ENCODE peak calls at places on chromosomes 5 and 9, in five cellular contexts. One of them, this sample, is unnamed.

GRCh38 chr5:143479394-143479793 is 75.9 kb upstream of the NR3C1 start:
- DNase-seq in RWPE1: peak; percentile 81
- DNase-seq in fibroblast of lung: no peak
- DNase-seq in adrenal gland: no peak
- DNase-seq in left ventricle myocardium inferior: no peak
- DNase-seq in this sample: peak; percentile 14

GRCh38 chr5:94830520-94830919 is 212.1 kb downstream of the SLF1 start:
- DNase-seq in adrenal gland: no peak
- DNase-seq in fibroblast of lung: no peak
- DNase-seq in RWPE1: no peak
- DNase-seq in left ventricle myocardium inferior: no peak
- DNase-seq in this sample: no peak

GRCh38 chr9:32764139-32764538 is 19.2 kb upstream of the TMEM215 start:
- DNase-seq in fibroblast of lung: no peak
- DNase-seq in adrenal gland: no peak
- DNase-seq in RWPE1: no peak
- DNase-seq in left ventricle myocardium inferior: no peak
- DNase-seq in this sample: no peak

GRCh38 chr9:76138360-76138759 is 247.9 kb downstream of the PCSK5 start:
- DNase-seq in left ventricle myocardium inferior: no peak
- DNase-seq in RWPE1: no peak
- DNase-seq in adrenal gland: no peak
- DNase-seq in fibroblast of lung: no peak
- DNase-seq in this sample: no peak

GRCh38 chr9:19946446-19947109 is 157.7 kb upstream of the SLC24A2 start:
- DNase-seq in fibroblast of lung: peak; percentile 36
- DNase-seq in adrenal gland: no peak
- DNase-seq in left ventricle myocardium inferior: no peak
- DNase-seq in RWPE1: peak; percentile 38
- DNase-seq in this sample: no peak

GRCh38 chr5:170523129-170523497 is 19.3 kb downstream of the KCNIP1 start:
- DNase-seq in left ventricle myocardium inferior: no peak
- DNase-seq in fibroblast of lung: peak; percentile 29
- DNase-seq in adrenal gland: no peak
- DNase-seq in RWPE1: no peak
- DNase-seq in this sample: no peak

GRCh38 chr5:118578093-118578492 is 410.3 kb downstream of the DTWD2 start:
- DNase-seq in adrenal gland: no peak
- DNase-seq in left ventricle myocardium inferior: no peak
- DNase-seq in RWPE1: no peak
- DNase-seq in fibroblast of lung: no peak
- DNase-seq in this sample: no peak

GRCh38 chr9:27527702-27528277 is 1.8 kb downstream of the MOB3B start:
- DNase-seq in adrenal gland: no peak
- DNase-seq in fibroblast of lung: no peak
- DNase-seq in RWPE1: no peak
- DNase-seq in left ventricle myocardium inferior: no peak
- DNase-seq in this sample: no peak

GRCh38 chr5:179411161-179411841 is 66.0 kb upstream of the ADAMTS2 start:
- DNase-seq in RWPE1: no peak
- DNase-seq in left ventricle myocardium inferior: no peak
- DNase-seq in adrenal gland: no peak
- DNase-seq in fibroblast of lung: no peak
- DNase-seq in this sample: no peak

GRCh38 chr5:172605466-172605865 is 35.6 kb upstream of the NEURL1B start:
- DNase-seq in RWPE1: peak; percentile 30
- DNase-seq in adrenal gland: no peak
- DNase-seq in left ventricle myocardium inferior: no peak
- DNase-seq in fibroblast of lung: no peak
- DNase-seq in this sample: no peak

GRCh38 chr9:16521868-16522381 is 348.5 kb downstream of the BNC2 start:
- DNase-seq in left ventricle myocardium inferior: peak; percentile 30
- DNase-seq in adrenal gland: peak; percentile 31
- DNase-seq in RWPE1: peak; percentile 34
- DNase-seq in fibroblast of lung: peak; percentile 99
- DNase-seq in this sample: no peak

GRCh38 chr5:33470544-33470943 is 29.8 kb downstream of the TARS1 start:
- DNase-seq in RWPE1: no peak
- DNase-seq in fibroblast of lung: peak; percentile 58
- DNase-seq in adrenal gland: peak; percentile 26
- DNase-seq in left ventricle myocardium inferior: no peak
- DNase-seq in this sample: no peak

GRCh38 chr5:148374693-148375360 is 8.9 kb upstream of the FBXO38 start:
- DNase-seq in fibroblast of lung: peak; percentile 48
- DNase-seq in RWPE1: peak; percentile 74
- DNase-seq in adrenal gland: peak; percentile 68
- DNase-seq in left ventricle myocardium inferior: no peak
- DNase-seq in this sample: peak; percentile 61

GRCh38 chr5:42974546-42974945 is 65.6 kb downstream of the ANXA2R start:
- DNase-seq in RWPE1: no peak
- DNase-seq in fibroblast of lung: peak; percentile 90
- DNase-seq in left ventricle myocardium inferior: no peak
- DNase-seq in adrenal gland: no peak
- DNase-seq in this sample: no peak

GRCh38 chr5:92207156-92207555 is 824.0 kb upstream of the ARRDC3 start:
- DNase-seq in RWPE1: no peak
- DNase-seq in adrenal gland: no peak
- DNase-seq in left ventricle myocardium inferior: no peak
- DNase-seq in fibroblast of lung: no peak
- DNase-seq in this sample: no peak

GRCh38 chr5:136006767-136007251 is 22.0 kb upstream of the TGFBI start:
- DNase-seq in adrenal gland: no peak
- DNase-seq in left ventricle myocardium inferior: no peak
- DNase-seq in fibroblast of lung: peak; percentile 99
- DNase-seq in RWPE1: peak; percentile 95
- DNase-seq in this sample: no peak

GRCh38 chr9:15231788-15232635 is 75.0 kb downstream of the TTC39B start:
- DNase-seq in RWPE1: no peak
- DNase-seq in left ventricle myocardium inferior: no peak
- DNase-seq in adrenal gland: no peak
- DNase-seq in fibroblast of lung: peak; percentile 37
- DNase-seq in this sample: no peak

GRCh38 chr5:122236270-122236669 is 75.8 kb upstream of the SNCAIP start:
- DNase-seq in RWPE1: peak; percentile 38
- DNase-seq in fibroblast of lung: no peak
- DNase-seq in left ventricle myocardium inferior: no peak
- DNase-seq in adrenal gland: no peak
- DNase-seq in this sample: no peak

GRCh38 chr5:1163879-1164278 is 37.5 kb upstream of the SLC6A19 start:
- DNase-seq in RWPE1: no peak
- DNase-seq in left ventricle myocardium inferior: no peak
- DNase-seq in adrenal gland: no peak
- DNase-seq in fibroblast of lung: no peak
- DNase-seq in this sample: no peak

GRCh38 chr9:71766663-71767062 is 1.6 kb downstream of the CEMIP2 start:
- DNase-seq in left ventricle myocardium inferior: no peak
- DNase-seq in adrenal gland: no peak
- DNase-seq in RWPE1: no peak
- DNase-seq in fibroblast of lung: no peak
- DNase-seq in this sample: peak; percentile 79

GRCh38 chr9:93123561-93124283 is 10.3 kb downstream of the NINJ1 start:
- DNase-seq in fibroblast of lung: no peak
- DNase-seq in adrenal gland: peak; percentile 12
- DNase-seq in RWPE1: no peak
- DNase-seq in left ventricle myocardium inferior: no peak
- DNase-seq in this sample: no peak

GRCh38 chr9:8419871-8420270 is 620.3 kb upstream of the DMAC1 start:
- DNase-seq in adrenal gland: no peak
- DNase-seq in fibroblast of lung: peak; percentile 43
- DNase-seq in left ventricle myocardium inferior: no peak
- DNase-seq in RWPE1: no peak
- DNase-seq in this sample: no peak

GRCh38 chr9:34047864-34048729 is 590 bp downstream of the UBAP2 start:
- DNase-seq in left ventricle myocardium inferior: peak; percentile 36
- DNase-seq in fibroblast of lung: peak; percentile 14
- DNase-seq in adrenal gland: peak; percentile 44
- DNase-seq in RWPE1: peak; percentile 69
- DNase-seq in this sample: peak; percentile 46

GRCh38 chr9:88747768-88748167 is 212.8 kb downstream of the NXNL2 start:
- DNase-seq in left ventricle myocardium inferior: peak; percentile 28
- DNase-seq in adrenal gland: peak; percentile 66
- DNase-seq in RWPE1: peak; percentile 82
- DNase-seq in fibroblast of lung: peak; percentile 94
- DNase-seq in this sample: no peak

GRCh38 chr5:107658528-107658927 is 12.2 kb downstream of the EFNA5 start:
- DNase-seq in RWPE1: no peak
- DNase-seq in fibroblast of lung: no peak
- DNase-seq in left ventricle myocardium inferior: no peak
- DNase-seq in adrenal gland: no peak
- DNase-seq in this sample: no peak

GRCh38 chr5:127812570-127812969 is 109.4 kb downstream of the CCDC192 start:
- DNase-seq in left ventricle myocardium inferior: no peak
- DNase-seq in adrenal gland: peak; percentile 67
- DNase-seq in RWPE1: no peak
- DNase-seq in fibroblast of lung: peak; percentile 20
- DNase-seq in this sample: no peak

GRCh38 chr5:54902817-54903473 is 82.4 kb downstream of the ESM1 start:
- DNase-seq in adrenal gland: no peak
- DNase-seq in fibroblast of lung: peak; percentile 72
- DNase-seq in RWPE1: no peak
- DNase-seq in left ventricle myocardium inferior: no peak
- DNase-seq in this sample: peak; percentile 32

GRCh38 chr9:129401623-129402340 is 219.1 kb downstream of the C9orf50 start:
- DNase-seq in fibroblast of lung: no peak
- DNase-seq in RWPE1: no peak
- DNase-seq in adrenal gland: peak; percentile 58
- DNase-seq in left ventricle myocardium inferior: peak; percentile 35
- DNase-seq in this sample: no peak

GRCh38 chr5:149641000-149641576 is 59.8 kb downstream of the ARHGEF37 start:
- DNase-seq in adrenal gland: peak; percentile 50
- DNase-seq in fibroblast of lung: no peak
- DNase-seq in left ventricle myocardium inferior: no peak
- DNase-seq in RWPE1: no peak
- DNase-seq in this sample: peak; percentile 97

GRCh38 chr5:72106922-72107873 is at the start of gene MAP1B:
- DNase-seq in adrenal gland: peak; percentile 40
- DNase-seq in left ventricle myocardium inferior: peak; percentile 64
- DNase-seq in RWPE1: peak; percentile 38
- DNase-seq in fibroblast of lung: peak; percentile 82
- DNase-seq in this sample: no peak

GRCh38 chr5:83368317-83368716 is 103.2 kb upstream of the VCAN start:
- DNase-seq in fibroblast of lung: peak; percentile 91
- DNase-seq in adrenal gland: peak; percentile 27
- DNase-seq in RWPE1: peak; percentile 59
- DNase-seq in left ventricle myocardium inferior: no peak
- DNase-seq in this sample: no peak

GRCh38 chr5:83362526-83362925 is 109.0 kb upstream of the VCAN start:
- DNase-seq in left ventricle myocardium inferior: no peak
- DNase-seq in adrenal gland: no peak
- DNase-seq in fibroblast of lung: no peak
- DNase-seq in RWPE1: no peak
- DNase-seq in this sample: no peak

GRCh38 chr5:83363111-83363510 is 108.4 kb upstream of the VCAN start:
- DNase-seq in fibroblast of lung: no peak
- DNase-seq in RWPE1: no peak
- DNase-seq in adrenal gland: no peak
- DNase-seq in left ventricle myocardium inferior: no peak
- DNase-seq in this sample: no peak

GRCh38 chr5:83363876-83364275 is 107.7 kb upstream of the VCAN start:
- DNase-seq in fibroblast of lung: no peak
- DNase-seq in RWPE1: no peak
- DNase-seq in adrenal gland: no peak
- DNase-seq in left ventricle myocardium inferior: no peak
- DNase-seq in this sample: no peak

GRCh38 chr5:83364322-83365299 is 106.9 kb upstream of the VCAN start:
- DNase-seq in fibroblast of lung: no peak
- DNase-seq in RWPE1: no peak
- DNase-seq in left ventricle myocardium inferior: no peak
- DNase-seq in adrenal gland: no peak
- DNase-seq in this sample: no peak
- H3K27ac ChIP-seq in fibroblast of lung: no peak overlapping the region
- H3K27ac ChIP-seq in RWPE1: no peak overlapping the region
- H3K27ac ChIP-seq in left ventricle myocardium inferior: no peak overlapping the region
- H3K27ac ChIP-seq in adrenal gland: no peak overlapping the region
- H3K27ac ChIP-seq in this sample: no peak overlapping the region

DNA sequence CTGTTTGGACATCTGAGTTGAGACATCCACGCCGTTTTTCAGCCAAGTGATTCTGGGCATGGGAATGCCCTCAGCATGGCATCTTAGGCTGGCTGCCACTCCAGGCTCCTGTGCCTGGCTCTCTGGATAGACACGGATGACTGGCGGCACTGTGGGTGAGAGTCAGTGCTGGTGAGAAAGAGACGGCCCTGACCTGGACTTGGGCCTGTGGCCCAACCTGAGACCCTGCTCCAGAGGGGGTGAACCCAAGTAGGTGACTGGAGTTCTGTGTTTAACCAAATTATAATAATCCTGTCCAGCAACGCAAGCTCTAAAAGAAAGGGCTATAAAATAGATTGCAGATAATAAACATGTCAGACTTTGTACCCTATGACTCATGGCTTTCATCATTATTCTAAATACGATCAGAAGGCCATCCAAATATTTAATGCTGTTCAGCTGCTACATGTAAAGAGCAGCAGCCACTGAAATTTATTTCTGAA is 173.9 kb downstream of the HSPA4 start:
- DNase-seq in adrenal gland: no peak
- DNase-seq in fibroblast of lung: no peak
- DNase-seq in left ventricle myocardium inferior: no peak
- DNase-seq in RWPE1: peak; percentile 74
- DNase-seq in this sample: peak; percentile 95
- H3K27ac ChIP-seq in adrenal gland: no peak overlapping the region
- H3K27ac ChIP-seq in fibroblast of lung: no peak overlapping the region
- H3K27ac ChIP-seq in left ventricle myocardium inferior: no peak overlapping the region
- H3K27ac ChIP-seq in RWPE1: peak overlapping the region; percentile 99
- H3K27ac ChIP-seq in this sample: peak overlapping the region; percentile 1

GRCh38 chr5:11941566-11941965 is 37.3 kb upstream of the CTNND2 start:
- DNase-seq in adrenal gland: no peak
- DNase-seq in RWPE1: no peak
- DNase-seq in fibroblast of lung: peak; percentile 3
- DNase-seq in left ventricle myocardium inferior: no peak
- DNase-seq in this sample: no peak

GRCh38 chr5:11946317-11946716 is 42.1 kb upstream of the CTNND2 start:
- DNase-seq in adrenal gland: no peak
- DNase-seq in RWPE1: peak; percentile 9
- DNase-seq in fibroblast of lung: no peak
- DNase-seq in left ventricle myocardium inferior: no peak
- DNase-seq in this sample: no peak
- H3K27ac ChIP-seq in adrenal gland: no peak overlapping the region
- H3K27ac ChIP-seq in RWPE1: no peak overlapping the region
- H3K27ac ChIP-seq in fibroblast of lung: no peak overlapping the region
- H3K27ac ChIP-seq in left ventricle myocardium inferior: no peak overlapping the region
- H3K27ac ChIP-seq in this sample: no peak overlapping the region

GRCh38 chr5:34717426-34718327 is 61.5 kb downstream of the RAI14 start:
- DNase-seq in fibroblast of lung: peak; percentile 100
- DNase-seq in adrenal gland: no peak
- DNase-seq in left ventricle myocardium inferior: no peak
- DNase-seq in RWPE1: peak; percentile 17
- DNase-seq in this sample: no peak

GRCh38 chr5:34715711-34716110 is 59.6 kb downstream of the RAI14 start:
- DNase-seq in adrenal gland: no peak
- DNase-seq in RWPE1: no peak
- DNase-seq in fibroblast of lung: peak; percentile 71
- DNase-seq in left ventricle myocardium inferior: no peak
- DNase-seq in this sample: no peak

GRCh38 chr5:34719029-34719428 is 62.9 kb downstream of the RAI14 start:
- DNase-seq in fibroblast of lung: no peak
- DNase-seq in RWPE1: no peak
- DNase-seq in left ventricle myocardium inferior: no peak
- DNase-seq in adrenal gland: no peak
- DNase-seq in this sample: no peak

GRCh38 chr5:34718516-34718915 is 62.4 kb downstream of the RAI14 start:
- DNase-seq in left ventricle myocardium inferior: no peak
- DNase-seq in adrenal gland: no peak
- DNase-seq in fibroblast of lung: peak; percentile 43
- DNase-seq in RWPE1: no peak
- DNase-seq in this sample: no peak

GRCh38 chr5:34716986-34717385 is 60.9 kb downstream of the RAI14 start:
- DNase-seq in fibroblast of lung: peak; percentile 77
- DNase-seq in RWPE1: no peak
- DNase-seq in left ventricle myocardium inferior: no peak
- DNase-seq in adrenal gland: no peak
- DNase-seq in this sample: no peak
- H3K27ac ChIP-seq in fibroblast of lung: peak overlapping the region; percentile 91
- H3K27ac ChIP-seq in RWPE1: no peak overlapping the region
- H3K27ac ChIP-seq in left ventricle myocardium inferior: peak overlapping the region; percentile 63
- H3K27ac ChIP-seq in adrenal gland: no peak overlapping the region
- H3K27ac ChIP-seq in this sample: no peak overlapping the region

This sample was measured in small intestine.